ENCODE peak calls at places on chromosomes 13 and 19, in nine cellular contexts. Y, V, X, R, H, T, S, K and O are unnamed samples. For H3K4me1, the result is how much of the 10 kb centered on the place peaks cover.

GRCh38 chr13:35356572-35356971 is 119.9 kb downstream of the MAB21L1 start:
- DNase-seq in Y (no peak), V (no peak), X (no peak), R (peak), H (no peak), T (no peak), S (no peak), K (no peak), O (no peak)

GRCh38 chr13:35838356-35838755 is 292.8 kb downstream of the DCLK1 start:
- DNase-seq in Y (no peak), V (no peak), X (peak), R (peak), H (no peak), T (peak), S (no peak), K (no peak), O (no peak)

GRCh38 chr19:16325161-16325527 is 518 bp downstream of the KLF2 start:
- DNase-seq in Y (peak), V (no peak), X (no peak), R (no peak), H (no peak), T (no peak), S (peak), K (no peak), O (peak)

GRCh38 chr13:110506396-110506795 is 55.1 kb downstream of the RAB20 start:
- DNase-seq in Y (no peak), V (peak), X (no peak), R (no peak), H (no peak), T (no peak), S (no peak), K (no peak), O (no peak)

GRCh38 chr19:50568321-50569022 is at the start of gene LRRC4B:
- DNase-seq in Y (no peak), V (no peak), X (no peak), R (peak), H (no peak), T (no peak), S (no peak), K (no peak), O (peak)

GRCh38 chr13:105471683-105472082 is 1063.8 kb downstream of the EFNB2 start:
- DNase-seq in Y (no peak), V (no peak), X (peak), R (peak), H (no peak), T (peak), S (no peak), K (no peak), O (no peak)

GRCh38 chr13:112690242-112690943 is 555 bp downstream of the ATP11A start:
- DNase-seq in Y (no peak), V (peak), X (peak), R (peak), H (peak), T (peak), S (peak), K (no peak), O (peak)

GRCh38 chr19:30160996-30161655 is 211.1 kb upstream of the ZNF536 start:
- DNase-seq in Y (peak), V (no peak), X (no peak), R (no peak), H (no peak), T (no peak), S (no peak), K (no peak), O (no peak)

GRCh38 chr13:66397133-66397532 is 833.0 kb downstream of the PCDH9 start:
- DNase-seq in Y (no peak), V (no peak), X (no peak), R (no peak), H (no peak), T (no peak), S (no peak), K (no peak), O (no peak)

GRCh38 chr13:21567714-21568113 is 36.3 kb downstream of the MICU2 start:
- DNase-seq in Y (no peak), V (no peak), X (peak), R (peak), H (no peak), T (peak), S (no peak), K (no peak), O (no peak)

GRCh38 chr13:32811297-32811800 is 204.9 kb upstream of the KL start:
- DNase-seq in Y (no peak), V (no peak), X (no peak), R (no peak), H (no peak), T (no peak), S (no peak), K (no peak), O (no peak)

GRCh38 chr13:18232298-18232993 is 949.2 kb downstream of the TUBA3C start:
- DNase-seq in Y (no peak), V (no peak), X (no peak), R (no peak), H (no peak), T (no peak), S (no peak), K (no peak), O (no peak)

DNA sequence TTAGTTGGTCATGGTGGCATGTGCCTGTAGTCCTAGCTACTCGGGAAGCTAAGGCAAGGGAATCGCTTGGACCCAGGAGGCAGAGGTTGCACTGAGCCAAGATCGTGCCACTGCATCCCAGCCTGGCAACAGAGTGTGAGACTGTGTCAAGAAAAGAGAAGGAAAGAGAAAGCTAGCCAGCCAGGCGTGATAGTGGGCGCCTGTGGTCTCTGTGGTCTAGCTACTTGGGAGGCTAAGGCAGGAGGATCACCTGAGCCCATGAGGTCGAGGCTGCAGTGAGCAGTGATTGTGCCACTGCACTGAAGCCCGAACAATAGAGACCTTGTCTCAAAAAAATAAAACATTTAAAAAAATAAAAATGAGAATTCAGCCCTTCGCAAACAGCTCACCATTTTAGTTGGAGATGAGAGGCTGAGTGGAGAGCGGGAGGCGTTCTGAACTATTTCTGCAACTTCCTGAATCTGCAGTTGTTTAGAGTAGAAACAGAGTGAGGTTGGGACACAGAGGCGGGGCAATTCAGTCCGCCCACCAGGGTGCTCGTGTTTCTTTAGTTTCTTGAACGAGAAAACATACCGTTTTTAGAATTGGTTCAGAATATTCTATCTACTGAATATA is 33.2 kb downstream of the TIMM13 start:
- DNase-seq in Y (no peak), V (no peak), X (no peak), R (no peak), H (no peak), T (no peak), S (no peak), K (no peak), O (no peak)
- H3K4me3 ChIP-seq in Y (no peak), V (no peak), X (no peak), R (no peak), H (no peak), T (no peak), S (no peak), K (peak), O (no peak)

DNA sequence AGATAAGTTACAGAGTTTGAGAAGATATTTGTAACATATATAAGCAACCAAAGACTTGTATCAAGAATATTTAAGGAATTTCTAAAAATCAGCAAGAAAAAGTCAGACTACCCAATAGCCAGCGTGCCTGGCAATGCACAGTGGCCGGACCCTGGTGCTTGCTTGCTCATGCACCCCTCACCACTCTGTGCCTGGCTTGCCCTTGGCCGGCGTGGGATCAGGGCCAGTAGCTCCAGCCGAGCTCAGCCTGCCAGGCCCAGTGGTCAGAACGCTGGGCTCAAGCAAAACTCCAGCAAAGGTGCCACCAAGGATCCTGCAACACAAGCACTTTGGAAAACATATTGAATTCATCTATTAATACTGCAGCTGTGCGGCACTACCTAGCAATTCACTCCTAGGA is 95.1 kb downstream of the KATNAL1 start:
- DNase-seq in Y (no peak), V (no peak), X (no peak), R (no peak), H (no peak), T (no peak), S (no peak), K (no peak), O (no peak)
- H3K4me1 ChIP-seq in Y (under half), V (under half), X (under half), R (under half), H (under half), T (under half), S (under half), K (under half), O (under half)

DNA sequence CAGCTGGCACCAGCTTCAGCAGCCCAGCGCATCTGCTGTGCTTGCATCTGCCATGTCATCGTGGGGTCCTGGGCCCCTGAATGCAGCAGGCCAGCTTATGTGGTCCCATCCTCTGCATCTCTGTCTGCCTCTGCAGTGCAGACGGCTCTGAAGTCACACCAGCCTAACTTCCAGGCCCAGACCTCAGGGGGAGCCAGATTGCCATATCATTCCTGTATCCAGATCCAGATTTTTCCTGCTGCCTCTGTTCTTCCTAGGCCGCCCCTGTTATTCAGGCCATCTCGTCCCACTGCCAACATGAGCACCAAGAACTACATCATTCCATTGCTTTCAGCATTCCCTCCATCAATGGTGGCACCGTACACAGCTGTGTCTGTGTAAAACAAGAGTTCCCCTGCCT is 571.6 kb downstream of the UQCRFS1 start:
- DNase-seq in Y (no peak), V (no peak), X (no peak), R (no peak), H (no peak), T (no peak), S (no peak), K (no peak), O (no peak)
- TF ChIP-seq CTCF in Y (no peak), V (no peak), X (no peak), R (no peak), H (no peak), T (no peak), S (no peak), K (no peak), O (peak)

DNA sequence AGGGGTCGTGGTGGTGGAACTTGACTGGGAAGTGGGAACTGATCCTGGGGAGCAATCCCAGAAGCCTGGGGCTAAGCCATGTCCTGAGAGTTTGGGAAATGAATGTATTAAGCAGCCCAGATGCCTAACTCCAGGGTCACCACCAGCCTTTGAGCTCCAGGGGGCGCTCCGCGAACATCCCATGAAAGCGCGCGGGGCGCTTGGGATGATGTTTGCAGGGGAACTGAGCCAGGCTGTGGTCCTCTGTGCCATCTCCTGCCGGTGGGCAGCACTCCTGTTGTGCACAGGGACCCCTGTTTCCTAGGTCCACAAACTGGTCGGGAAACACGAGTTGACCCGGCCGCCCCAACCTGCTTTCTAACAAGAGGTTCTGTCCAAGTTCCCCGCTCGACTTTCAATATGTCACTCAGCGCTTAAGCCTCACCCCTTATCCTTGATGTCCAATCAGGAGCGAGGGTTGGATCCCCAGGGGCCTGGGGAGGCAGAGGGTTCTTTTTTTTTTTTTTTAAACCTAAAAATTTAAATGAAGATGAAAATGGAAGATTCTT is 14.4 kb downstream of the LEUTX start:
- DNase-seq in Y (peak), V (peak), X (peak), R (peak), H (peak), T (peak), S (peak), K (peak), O (peak)
- H3K4me3 ChIP-seq in Y (peak), V (peak), X (peak), R (peak), H (peak), T (peak), S (peak), K (peak), O (peak)

GRCh38 chr13:75752848-75753247 is 116.7 kb downstream of the LMO7 start:
- DNase-seq in Y (no peak), V (no peak), X (no peak), R (no peak), H (no peak), T (no peak), S (no peak), K (no peak), O (no peak)
- H3K4me1 ChIP-seq in Y (under half), V (under half), X (under half), R (under half), H (under half), T (under half), S (under half), K (under half), O (under half)

GRCh38 chr13:70756088-70756487 is 647.8 kb upstream of the KLHL1 start:
- DNase-seq in Y (no peak), V (no peak), X (no peak), R (no peak), H (no peak), T (no peak), S (no peak), K (no peak), O (no peak)

GRCh38 chr13:70755411-70755810 is 647.2 kb upstream of the KLHL1 start:
- DNase-seq in Y (no peak), V (no peak), X (no peak), R (no peak), H (no peak), T (no peak), S (no peak), K (no peak), O (no peak)

GRCh38 chr13:70758932-70759331 is 650.7 kb upstream of the KLHL1 start:
- DNase-seq in Y (no peak), V (no peak), X (no peak), R (no peak), H (no peak), T (no peak), S (no peak), K (no peak), O (no peak)
- TF ChIP-seq CTCF in Y (no peak), V (no peak), X (no peak), R (no peak), H (no peak), T (no peak), S (no peak), K (no peak), O (no peak)

GRCh38 chr19:49423278-49423984 is at the start of gene PTH2:
- DNase-seq in Y (no peak), V (no peak), X (no peak), R (no peak), H (no peak), T (no peak), S (no peak), K (no peak), O (no peak)
- H3K4me3 ChIP-seq in Y (no peak), V (peak), X (no peak), R (peak), H (peak), T (no peak), S (peak), K (no peak), O (peak)

GRCh38 chr19:54421169-54421516 is 5.9 kb downstream of the TTYH1 start:
- DNase-seq in Y (no peak), V (no peak), X (no peak), R (no peak), H (no peak), T (no peak), S (no peak), K (no peak), O (no peak)
- H3K4me1 ChIP-seq in Y (under half), V (under half), X (under half), R (under half), H (under half), T (under half), S (under half), K (under half), O (under half)

DNA sequence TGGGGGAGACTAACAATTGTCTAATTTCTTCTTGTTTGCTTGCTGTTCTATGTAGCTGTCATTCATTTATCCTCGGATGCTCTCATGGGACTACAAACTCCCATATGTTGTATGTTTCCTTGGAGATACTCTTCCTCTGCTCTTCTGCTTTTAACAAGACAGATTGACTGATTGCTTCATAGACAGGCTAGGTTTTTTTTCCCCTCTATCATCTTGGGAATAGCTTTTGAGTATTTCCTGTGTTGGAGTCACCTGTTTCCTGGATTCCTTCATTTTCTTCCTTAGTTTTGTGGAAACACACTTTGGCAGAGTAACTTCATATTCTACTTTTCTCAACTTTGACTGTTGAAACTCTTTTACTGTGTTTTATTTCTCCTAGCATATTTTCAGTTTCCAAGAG is 27.6 kb downstream of the EDNRB start:
- DNase-seq in Y (no peak), V (no peak), X (no peak), R (no peak), H (no peak), T (no peak), S (no peak), K (no peak), O (no peak)
- TF ChIP-seq CTCF in Y (no peak), V (no peak), X (no peak), R (no peak), H (no peak), T (no peak), S (no peak), K (no peak), O (no peak)